ENCODE peak calls at places on chromosomes 3 and 15, in seven cellular contexts. U, Q, F, T, S, L and E are unnamed samples.

GRCh38 chr3:47429476-47430270 is 46.1 kb downstream of the SCAP start:
- DNase-seq in U (no peak), F (no peak), Q (no peak), L (no peak), T (no peak), S (no peak), E (no peak)

GRCh38 chr3:183193762-183194701 is 31.5 kb upstream of the LAMP3 start:
- DNase-seq in Q (no peak), S (no peak), L (peak; percentile 42), U (no peak), T (no peak), F (no peak), E (no peak)

GRCh38 chr3:64009528-64009927 is 13.8 kb downstream of the PSMD6 start:
- DNase-seq in L (no peak), Q (no peak), U (no peak), T (no peak), S (no peak), F (no peak), E (no peak)

GRCh38 chr15:69289312-69290146 is 9.2 kb upstream of the PAQR5 start:
- DNase-seq in S (no peak), U (no peak), F (no peak), L (no peak), T (no peak), Q (no peak), E (no peak)

GRCh38 chr3:50167782-50168317 is 12.7 kb downstream of the SEMA3F start:
- DNase-seq in S (no peak), T (no peak), F (no peak), Q (no peak), U (no peak), L (no peak), E (no peak)

GRCh38 chr3:113825090-113825489 is 13.5 kb upstream of the GRAMD1C start:
- DNase-seq in L (no peak), Q (no peak), U (no peak), T (no peak), F (no peak), S (peak; percentile 68), E (no peak)

GRCh38 chr3:6723205-6723604 is 137.7 kb upstream of the GRM7 start:
- DNase-seq in S (no peak), F (no peak), L (no peak), Q (no peak), T (no peak), U (no peak), E (no peak)

GRCh38 chr3:194632983-194633348 is 253 bp downstream of the TMEM44 start:
- DNase-seq in U (peak; percentile 65), F (no peak), Q (no peak), L (no peak), S (no peak), T (no peak), E (no peak)

GRCh38 chr3:117903226-117903625 is 1131.4 kb downstream of the IGSF11 start:
- DNase-seq in T (no peak), F (peak; percentile 43), S (no peak), L (peak; percentile 76), Q (no peak), U (no peak), E (no peak)

GRCh38 chr3:126394977-126395321 is 240 bp downstream of the CFAP100 start:
- DNase-seq in T (no peak), U (no peak), S (no peak), Q (no peak), L (no peak), F (no peak), E (no peak)

GRCh38 chr15:44207643-44208042 is 12.6 kb upstream of the FRMD5 start:
- DNase-seq in L (peak; percentile 58), U (no peak), T (no peak), S (no peak), F (peak; percentile 57), Q (no peak), E (no peak)

GRCh38 chr15:101526442-101526841 is 36.9 kb upstream of the PCSK6 start:
- DNase-seq in Q (no peak), T (no peak), F (no peak), S (no peak), L (no peak), U (no peak), E (no peak)

GRCh38 chr3:81910244-81910852 is 148.9 kb upstream of the GBE1 start:
- DNase-seq in U (no peak), F (no peak), L (peak; percentile 44), Q (no peak), T (no peak), S (peak; percentile 3), E (no peak)

GRCh38 chr3:32448686-32449474 is 53.8 kb downstream of the CMTM6 start:
- DNase-seq in F (no peak), U (no peak), S (no peak), T (peak; percentile 38), Q (no peak), L (no peak), E (no peak)

GRCh38 chr3:39287216-39287858 is 7.5 kb upstream of the CX3CR1 start:
- DNase-seq in F (no peak), Q (no peak), U (no peak), S (no peak), T (no peak), L (no peak), E (no peak)

DNA sequence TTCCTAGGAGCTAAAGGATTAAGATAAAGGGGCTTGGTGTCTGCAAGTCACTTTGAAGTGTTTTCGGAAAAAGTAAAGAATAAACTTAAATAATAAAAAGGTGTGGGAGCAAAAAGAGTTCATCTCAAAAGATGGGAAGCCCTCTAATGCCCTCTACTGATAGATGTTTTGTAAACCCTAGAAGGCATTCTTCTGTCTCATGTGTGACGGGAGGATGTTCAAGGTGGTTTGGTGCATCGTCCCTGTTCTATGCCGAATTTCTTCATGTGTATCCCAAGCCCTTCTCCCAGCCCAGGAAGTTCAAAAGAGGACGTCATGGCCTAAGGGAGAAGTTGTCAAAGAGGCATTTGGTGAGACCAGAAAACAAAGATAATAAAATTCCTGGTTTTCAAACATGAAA is 37.2 kb downstream of the CCK start:
- DNase-seq in S (peak; percentile 62), T (no peak), Q (no peak), L (no peak), F (no peak), U (no peak), E (no peak)
- TF ChIP-seq CTCF in S (peak; percentile 45), T (no peak), Q (no peak), L (peak; percentile 3), F (peak; percentile 40), U (no peak), E (no peak)

GRCh38 chr3:71662056-71662455 is 63.1 kb downstream of the EIF4E3 start:
- DNase-seq in T (no peak), S (no peak), F (no peak), U (no peak), Q (no peak), L (no peak), E (no peak)

GRCh38 chr3:71662553-71662952 is 62.6 kb downstream of the EIF4E3 start:
- DNase-seq in S (no peak), U (no peak), T (no peak), L (no peak), F (no peak), Q (no peak), E (no peak)

GRCh38 chr3:71658131-71658530 is 67.1 kb downstream of the EIF4E3 start:
- DNase-seq in L (peak; percentile 53), T (peak; percentile 89), U (peak; percentile 81), S (no peak), F (no peak), Q (peak; percentile 58), E (peak; percentile 82)

GRCh38 chr3:71659758-71660666 is 65.2 kb downstream of the EIF4E3 start:
- DNase-seq in S (no peak), L (peak; percentile 31), F (no peak), T (no peak), Q (no peak), U (no peak), E (no peak)
- TF ChIP-seq CTCF in S (no peak), L (no peak), F (no peak), T (no peak), Q (no peak), U (no peak), E (no peak)

DNA sequence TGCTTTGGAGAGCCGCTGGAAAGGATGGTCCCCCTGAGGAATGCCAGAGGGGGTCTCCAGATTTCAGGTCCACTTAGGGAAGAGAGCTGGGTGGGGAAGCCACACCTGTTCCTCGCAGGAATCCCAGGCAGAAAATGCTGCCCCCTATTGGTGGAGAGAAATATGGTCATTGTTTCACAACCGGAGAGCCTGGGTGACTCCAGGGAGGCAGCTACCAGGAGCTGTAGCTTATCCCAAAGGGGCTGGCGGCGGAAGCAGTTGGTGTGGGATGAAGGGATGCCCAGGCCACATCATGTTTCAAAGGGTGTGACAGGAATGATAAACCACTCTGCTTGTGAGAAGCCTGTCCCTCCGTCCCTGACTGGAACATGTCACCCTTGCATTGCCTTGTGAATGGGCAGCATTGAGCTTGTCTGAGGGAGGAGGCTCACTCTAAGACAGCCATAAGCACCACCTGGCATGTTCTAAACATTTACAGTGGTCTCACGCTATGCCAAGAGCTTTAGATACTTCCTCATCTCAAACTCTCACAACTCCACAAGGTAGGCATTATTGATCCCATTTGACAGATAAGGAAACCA is 34.5 kb downstream of the POMGNT2 start:
- DNase-seq in L (no peak), U (no peak), T (no peak), Q (no peak), F (no peak), S (no peak), E (no peak)
- TF ChIP-seq CTCF in L (peak; percentile 50), U (no peak), T (peak; percentile 18), Q (no peak), F (peak; percentile 42), S (peak; percentile 42), E (peak; percentile 35)

GRCh38 chr3:72997421-72997961 is 880 bp downstream of the PPP4R2 start:
- DNase-seq in F (no peak), U (no peak), T (no peak), L (peak; percentile 70), S (peak; percentile 62), Q (no peak), E (peak; percentile 49)

GRCh38 chr3:72995337-72995736 is 1.3 kb upstream of the PPP4R2 start:
- DNase-seq in Q (no peak), T (no peak), L (no peak), S (no peak), U (peak; percentile 50), F (no peak), E (no peak)

GRCh38 chr3:72996121-72996472 is 514 bp upstream of the PPP4R2 start:
- DNase-seq in L (no peak), S (no peak), F (no peak), U (peak; percentile 59), Q (peak; percentile 17), T (peak; percentile 23), E (peak; percentile 14)

GRCh38 chr3:72998489-72998888 is 1.9 kb downstream of the PPP4R2 start:
- DNase-seq in S (peak; percentile 17), Q (no peak), L (peak; percentile 11), F (no peak), T (no peak), U (no peak), E (no peak)

DNA sequence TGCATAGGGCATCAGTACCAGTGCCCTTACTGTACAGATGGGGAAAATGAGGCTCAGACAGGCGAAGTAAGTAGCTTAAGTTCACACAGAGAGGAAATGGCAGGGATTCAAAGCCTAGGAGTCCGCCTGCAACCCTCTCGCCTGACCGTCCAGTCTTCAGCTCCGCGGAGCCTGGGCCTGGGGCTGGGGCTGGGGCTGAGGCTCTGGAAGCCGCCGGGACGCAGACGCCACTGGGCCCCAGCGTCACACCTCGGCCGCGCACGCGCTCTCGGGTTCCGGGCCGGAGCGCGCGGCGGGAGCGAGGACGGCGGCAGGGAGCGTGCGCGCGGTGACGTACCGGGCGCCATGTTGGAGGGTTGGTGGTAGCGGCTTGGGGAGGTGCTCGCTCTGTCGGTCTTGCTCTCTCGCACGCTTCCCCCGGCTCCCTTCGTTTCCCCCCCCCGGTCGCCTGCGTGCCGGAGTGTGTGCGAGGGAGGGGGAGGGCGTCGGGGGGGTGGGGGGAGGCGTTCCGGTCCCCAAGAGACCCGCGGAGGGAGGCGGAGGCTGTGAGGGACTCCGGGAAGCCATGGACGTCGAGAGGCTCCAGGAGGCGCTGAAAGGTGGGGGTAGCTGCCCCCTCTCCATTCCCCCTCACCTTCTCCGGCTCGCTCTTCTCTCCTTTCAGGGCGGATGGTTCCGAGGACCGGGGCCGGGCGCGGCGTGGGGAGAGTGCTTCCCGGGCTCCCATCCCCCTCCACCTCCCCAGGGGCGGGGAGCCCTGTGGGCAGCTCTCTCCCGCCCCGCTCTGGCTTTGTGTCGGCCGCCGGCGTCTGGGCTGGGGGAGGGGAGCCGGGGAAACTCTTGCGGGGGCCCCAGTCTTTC is at the start of gene PPP4R2:
- DNase-seq in T (peak; percentile 78), U (peak; percentile 94), S (peak; percentile 90), Q (peak; percentile 62), L (peak; percentile 85), F (peak; percentile 64), E (peak; percentile 88)
- TF ChIP-seq CTCF in T (no peak), U (no peak), S (peak; percentile 10), Q (no peak), L (no peak), F (no peak), E (no peak)